ENCODE peak calls at places on chromosomes 1 and 21, in seven cellular contexts. B, A, W, E, N, I and J are unnamed samples.

GRCh38 chr1:164748253-164748899 is 189.4 kb downstream of the PBX1 start:
- DNase-seq in B (peak), E (peak), N (no peak), I (peak), A (peak), W (peak), J (peak)

GRCh38 chr1:232319106-232319505 is 310.8 kb downstream of the SIPA1L2 start:
- DNase-seq in W (no peak), E (no peak), B (no peak), A (no peak), N (no peak), I (peak), J (no peak)

GRCh38 chr1:36094621-36095061 is 5.9 kb downstream of the ADPRS start:
- DNase-seq in A (no peak), N (no peak), W (no peak), E (no peak), B (no peak), I (no peak), J (peak)

GRCh38 chr1:204647114-204647804 is 38.3 kb downstream of the LRRN2 start:
- DNase-seq in A (peak), I (no peak), E (no peak), N (no peak), W (peak), B (peak), J (peak)

GRCh38 chr1:55877440-55878232 is 662.5 kb upstream of the USP24 start:
- DNase-seq in A (no peak), I (no peak), N (no peak), B (no peak), W (peak), E (peak), J (no peak)

GRCh38 chr1:203388683-203389082 is 37.8 kb upstream of the FMOD start:
- DNase-seq in W (no peak), B (no peak), A (no peak), N (no peak), E (no peak), I (no peak), J (no peak)

GRCh38 chr1:83500987-83501591 is 497.8 kb downstream of the TTLL7 start:
- DNase-seq in A (no peak), I (no peak), W (no peak), B (no peak), N (no peak), E (no peak), J (no peak)

GRCh38 chr1:37484325-37485051 is 10.1 kb downstream of the ZC3H12A start:
- DNase-seq in N (no peak), A (no peak), I (no peak), E (no peak), W (no peak), B (no peak), J (no peak)

GRCh38 chr1:94819945-94820746 is at the start of gene SLC44A3:
- DNase-seq in E (no peak), I (no peak), B (no peak), W (peak), N (peak), A (peak), J (no peak)

GRCh38 chr1:117656202-117656641 is 50.4 kb downstream of the TENT5C start:
- DNase-seq in I (no peak), A (no peak), E (no peak), W (no peak), N (peak), B (no peak), J (no peak)

GRCh38 chr1:41749992-41750745 is 168.6 kb downstream of the HIVEP3 start:
- DNase-seq in N (no peak), W (no peak), E (no peak), I (no peak), B (no peak), A (no peak), J (no peak)

GRCh38 chr1:227314014-227314848 is 4.1 kb downstream of the CDC42BPA start:
- DNase-seq in W (no peak), N (no peak), B (no peak), E (no peak), I (no peak), A (no peak), J (no peak)

GRCh38 chr1:173473599-173474011 is 3.5 kb upstream of the PRDX6 start:
- DNase-seq in E (no peak), B (no peak), A (peak), I (no peak), W (peak), N (no peak), J (no peak)

GRCh38 chr1:41890841-41891311 is 27.8 kb downstream of the HIVEP3 start:
- DNase-seq in B (no peak), I (peak), N (no peak), W (peak), A (peak), E (no peak), J (no peak)

GRCh38 chr1:246800800-246801199 is 76.6 kb downstream of the SCCPDH start:
- DNase-seq in W (no peak), E (no peak), N (no peak), A (no peak), I (no peak), B (no peak), J (no peak)

GRCh38 chr1:84299536-84300260 is 1.8 kb upstream of the SAMD13 start:
- DNase-seq in I (no peak), E (no peak), W (peak), A (no peak), B (no peak), N (no peak), J (no peak)

GRCh38 chr21:31879911-31880310 is 7.1 kb downstream of the HUNK start:
- DNase-seq in I (no peak), B (no peak), E (no peak), N (no peak), W (no peak), A (no peak), J (no peak)

DNA sequence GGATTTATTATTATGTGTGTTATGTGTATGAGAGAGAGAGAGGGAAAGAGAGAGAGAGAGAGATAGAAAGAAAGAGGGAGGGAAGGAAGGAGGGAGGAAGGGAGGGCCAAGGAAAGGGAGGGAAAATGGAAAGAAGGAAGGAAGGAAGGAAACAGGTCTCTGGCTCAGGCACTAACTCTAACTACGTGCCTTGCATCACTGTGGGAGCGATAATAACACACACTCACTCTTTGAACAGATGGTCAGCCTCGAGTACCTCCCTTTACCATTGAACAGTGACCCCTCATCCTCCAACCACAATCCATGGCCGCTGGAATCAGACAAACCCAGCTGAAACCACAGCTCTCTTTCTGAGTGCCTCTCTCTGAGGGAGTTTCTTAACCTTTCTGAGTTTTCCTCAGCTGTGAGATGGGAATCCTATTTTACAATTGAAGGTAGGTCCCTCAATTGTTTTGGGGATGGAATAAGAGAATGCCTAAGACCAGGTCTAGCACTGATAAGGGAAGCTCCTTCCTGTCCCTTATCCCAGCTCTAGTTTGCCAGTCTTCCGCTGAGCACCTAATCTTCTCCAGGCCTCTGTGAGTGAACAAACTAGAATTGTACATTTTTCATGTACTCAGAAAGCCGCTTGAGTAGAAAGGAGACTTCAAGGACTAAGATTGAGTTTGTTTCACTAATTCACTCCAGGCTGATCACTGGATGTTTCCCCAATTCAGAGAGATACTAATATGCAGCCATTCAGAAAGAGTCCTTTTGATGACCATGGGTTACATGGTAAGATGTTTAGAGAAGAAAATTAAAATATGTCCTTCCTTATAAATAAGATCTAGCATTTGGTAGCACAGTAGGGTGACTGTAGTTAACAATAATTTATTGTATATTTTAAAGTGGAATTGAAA is 62.8 kb downstream of the IRF2BP2 start:
- DNase-seq in B (no peak), W (peak), N (no peak), A (peak), E (no peak), I (no peak), J (no peak)
- H3K4me3 ChIP-seq in B (no peak), W (no peak), N (no peak), A (no peak), E (no peak), I (no peak), J (no peak)

GRCh38 chr1:245434285-245434684 is 279.5 kb downstream of the KIF26B start:
- DNase-seq in W (no peak), I (no peak), A (no peak), E (no peak), B (no peak), N (no peak), J (no peak)
- TF ChIP-seq CTCF in W (no peak), I (no peak), A (no peak), E (no peak), B (no peak), N (no peak), J (peak)

GRCh38 chr1:101301446-101301845 is 64.6 kb downstream of the S1PR1 start:
- DNase-seq in W (no peak), A (no peak), N (no peak), I (no peak), B (no peak), E (no peak), J (no peak)

GRCh38 chr1:101299710-101300109 is 62.9 kb downstream of the S1PR1 start:
- DNase-seq in W (no peak), A (no peak), I (no peak), N (no peak), E (no peak), B (no peak), J (no peak)

GRCh38 chr1:101299166-101299565 is 62.3 kb downstream of the S1PR1 start:
- DNase-seq in N (no peak), I (no peak), W (no peak), B (no peak), E (no peak), A (no peak), J (no peak)

GRCh38 chr1:101300916-101301315 is 64.1 kb downstream of the S1PR1 start:
- DNase-seq in I (no peak), E (no peak), N (no peak), B (no peak), W (no peak), A (no peak), J (no peak)

GRCh38 chr1:101298663-101299062 is 61.8 kb downstream of the S1PR1 start:
- DNase-seq in E (no peak), N (no peak), W (no peak), I (no peak), A (no peak), B (no peak), J (no peak)
- H3K4me3 ChIP-seq in E (no peak), N (no peak), W (no peak), I (no peak), A (no peak), B (no peak), J (no peak)

DNA sequence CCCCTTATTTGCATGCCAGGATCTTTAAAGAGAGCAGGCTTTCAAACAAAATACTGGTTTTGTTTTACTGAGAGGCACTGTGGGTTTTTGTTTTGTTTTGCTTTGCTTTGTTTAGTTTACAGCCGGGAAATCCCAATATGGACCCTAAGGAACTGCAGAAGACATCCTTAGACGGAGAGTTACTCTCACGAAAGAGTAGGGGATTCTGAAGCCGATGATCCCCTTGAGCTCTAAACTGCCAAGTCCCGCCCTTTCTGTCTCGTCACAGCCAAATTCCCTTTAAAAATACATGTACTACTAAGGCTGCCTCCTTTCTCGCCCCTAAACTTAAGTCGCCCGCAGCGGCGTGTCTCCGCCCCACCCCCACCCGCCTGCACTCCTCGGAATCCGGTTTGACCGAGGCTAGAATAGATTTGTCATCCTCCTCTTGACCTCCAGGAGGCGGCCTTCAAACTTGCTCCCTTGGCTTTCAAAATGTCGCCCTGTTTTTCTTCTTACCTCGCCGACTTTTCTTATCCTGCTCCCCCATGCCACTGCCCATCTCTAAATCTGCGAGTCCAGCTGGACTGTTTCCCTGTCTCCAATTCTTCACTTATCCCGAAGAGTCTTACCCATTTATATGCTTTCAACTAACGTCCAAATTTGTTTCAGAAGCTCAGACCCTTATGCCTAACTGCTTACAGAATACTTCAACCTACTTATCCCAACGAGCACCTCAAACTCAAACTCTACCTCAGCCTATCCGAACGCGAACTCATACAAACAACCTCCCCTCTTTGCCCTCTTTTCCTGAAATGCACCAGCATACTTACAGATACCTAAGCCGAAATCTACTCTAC is 11.0 kb upstream of the BOLA1 start:
- DNase-seq in I (peak), B (peak), W (peak), A (peak), E (peak), N (peak), J (no peak)
- TF ChIP-seq CTCF in I (peak), B (peak), W (peak), A (peak), E (peak), N (peak), J (peak)

GRCh38 chr1:208009303-208009702 is 98.4 kb upstream of the CD34 start:
- DNase-seq in I (no peak), A (no peak), N (no peak), W (no peak), E (no peak), B (no peak), J (no peak)

GRCh38 chr1:208007938-208008342 is 97.0 kb upstream of the CD34 start:
- DNase-seq in I (no peak), N (no peak), B (no peak), A (peak), E (no peak), W (peak), J (peak)

GRCh38 chr1:208006258-208006920 is 95.5 kb upstream of the CD34 start:
- DNase-seq in W (peak), N (no peak), I (no peak), E (no peak), A (peak), B (no peak), J (no peak)

GRCh38 chr1:208008534-208008933 is 97.6 kb upstream of the CD34 start:
- DNase-seq in W (no peak), A (peak), B (no peak), I (no peak), E (no peak), N (no peak), J (no peak)

GRCh38 chr1:208007319-208007937 is 96.5 kb upstream of the CD34 start:
- DNase-seq in I (no peak), W (peak), A (peak), B (no peak), E (no peak), N (no peak), J (no peak)
- H3K4me3 ChIP-seq in I (no peak), W (no peak), A (no peak), B (no peak), E (no peak), N (no peak), J (no peak)

GRCh38 chr1:62107923-62108322 is 86.7 kb upstream of the L1TD1 start:
- DNase-seq in I (no peak), A (no peak), W (no peak), N (no peak), B (no peak), E (no peak), J (no peak)
- TF ChIP-seq CTCF in I (no peak), A (no peak), W (no peak), N (no peak), B (no peak), E (no peak), J (no peak)

DNA sequence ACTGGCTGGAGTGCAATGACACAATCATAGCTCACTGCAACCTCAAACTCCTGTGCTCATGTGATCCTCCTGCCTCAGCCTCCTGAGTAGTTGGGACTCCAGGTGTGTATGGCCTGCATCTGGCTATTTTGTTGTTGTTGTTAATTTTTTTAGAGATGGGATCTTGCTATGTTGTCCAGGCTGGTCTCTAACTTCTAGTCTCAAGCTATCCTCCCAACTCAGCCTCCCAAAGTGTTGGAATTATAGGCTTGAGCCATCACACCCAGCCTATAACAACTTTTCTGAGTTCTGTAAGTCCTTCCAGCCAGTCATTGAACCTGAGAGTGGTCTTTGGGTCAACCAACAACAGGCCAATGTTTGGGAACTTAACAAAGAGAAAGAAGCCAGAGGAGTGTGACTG is 11.2 kb upstream of the PGBD2 start:
- DNase-seq in A (no peak), N (no peak), I (no peak), E (no peak), B (no peak), W (no peak), J (no peak)
- H3K4me3 ChIP-seq in A (no peak), N (no peak), I (no peak), E (no peak), B (no peak), W (no peak), J (no peak)

DNA sequence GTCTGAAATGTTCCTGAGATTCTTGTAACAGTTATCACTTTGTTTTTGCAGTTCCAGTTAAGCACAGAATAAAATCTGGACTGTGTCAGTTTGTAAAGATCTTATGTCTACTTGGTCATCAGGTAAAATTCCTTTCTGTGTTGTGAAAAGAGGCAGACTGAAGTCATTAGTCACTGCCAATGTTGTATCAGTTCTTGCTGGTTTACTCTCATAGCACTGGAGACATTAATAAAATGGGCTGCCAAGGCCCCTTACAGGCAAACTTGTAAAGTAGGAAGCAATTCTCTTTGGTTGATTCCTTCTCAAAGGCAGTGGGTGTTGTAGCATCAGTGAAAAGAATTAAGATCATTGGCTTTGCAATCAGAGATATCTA is 61.4 kb upstream of the ST6GALNAC3 start:
- DNase-seq in A (no peak), I (no peak), N (no peak), E (no peak), B (no peak), W (no peak), J (no peak)
- TF ChIP-seq CTCF in A (no peak), I (no peak), N (no peak), E (no peak), B (no peak), W (no peak), J (no peak)

DNA sequence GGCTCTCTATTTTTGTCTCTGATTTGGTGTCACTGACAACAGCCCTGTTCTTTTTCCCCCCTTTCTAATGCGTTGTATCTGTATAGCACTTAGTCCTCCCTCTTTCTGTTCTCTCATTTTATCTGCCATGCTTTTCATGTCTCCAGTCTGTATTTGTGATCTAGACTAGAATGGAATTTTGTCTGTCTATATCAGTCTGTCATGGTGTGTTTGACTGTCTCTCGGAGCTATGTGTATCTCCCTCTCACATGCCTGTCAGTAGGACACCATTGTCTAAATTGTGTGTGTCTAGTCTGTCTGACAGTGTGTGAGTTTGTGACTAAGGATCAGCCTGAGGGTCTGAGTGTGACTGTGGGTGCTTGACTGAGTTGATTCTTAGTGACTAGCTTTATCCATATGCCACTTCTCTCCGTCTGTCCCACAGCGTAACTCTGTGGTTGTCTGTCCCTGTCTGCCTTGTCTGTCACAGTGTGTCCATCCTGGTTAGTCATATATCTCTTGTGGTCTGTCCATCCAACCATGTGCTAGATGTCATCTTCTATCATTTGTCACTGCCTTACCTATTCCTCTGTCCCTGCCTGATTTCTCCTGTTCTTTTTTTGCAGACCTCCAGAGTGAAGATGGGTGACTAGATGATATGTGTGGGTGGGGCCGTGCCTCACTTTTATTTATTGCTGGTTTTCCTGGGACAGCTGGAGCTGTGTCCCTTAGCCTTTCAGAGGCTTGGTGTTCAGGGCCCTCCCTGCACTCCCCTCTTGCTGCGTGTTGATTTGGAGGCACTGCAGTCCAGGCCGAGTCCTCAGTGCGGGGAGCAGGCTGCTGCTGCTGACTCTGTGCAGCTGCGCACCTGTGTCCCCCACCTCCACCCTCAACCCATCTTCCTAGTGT is 1.4 kb upstream of the B4GALT2 start:
- DNase-seq in E (no peak), N (no peak), A (no peak), W (no peak), B (no peak), I (no peak), J (no peak)
- H3K4me3 ChIP-seq in E (no peak), N (no peak), A (no peak), W (no peak), B (no peak), I (no peak), J (peak)

GRCh38 chr1:181038399-181038873 is 4.7 kb downstream of the MR1 start:
- DNase-seq in N (peak), I (peak), W (peak), E (no peak), A (peak), B (peak), J (no peak)
- TF ChIP-seq CTCF in N (peak), I (peak), W (peak), E (peak), A (peak), B (peak), J (peak)